ENCODE peak calls at places on chromosomes 7 and 10, in nine cellular contexts. One of them, this sample, is unnamed.

GRCh38 chr7:78140109-78140508 is 341.5 kb downstream of the PHTF2 start:
- DNase-seq in AG09309: no peak
- DNase-seq in cardiac muscle cell: no peak
- DNase-seq in AG20443: no peak
- DNase-seq in kidney glomerular epithelial cell: no peak
- DNase-seq in fibroblast of lung: no peak
- DNase-seq in NAMALWA: no peak
- DNase-seq in stimulated activated CD8-positive, alpha-beta memory T cell treated with anti-CD3 and anti-CD28 coated beads, Interleukin-7, amount 100 ng/mL, for 1 hour: no peak
- DNase-seq in retinal pigment epithelial cell: no peak
- DNase-seq in this sample: no peak

GRCh38 chr7:107920048-107920772 is 29.2 kb downstream of the DLD start:
- DNase-seq in AG09309: no peak
- DNase-seq in cardiac muscle cell: no peak
- DNase-seq in AG20443: no peak
- DNase-seq in kidney glomerular epithelial cell: no peak
- DNase-seq in fibroblast of lung: peak
- DNase-seq in NAMALWA: no peak
- DNase-seq in stimulated activated CD8-positive, alpha-beta memory T cell treated with anti-CD3 and anti-CD28 coated beads, Interleukin-7, amount 100 ng/mL, for 1 hour: no peak
- DNase-seq in retinal pigment epithelial cell: no peak
- DNase-seq in this sample: no peak

GRCh38 chr10:93166116-93166515 is 92.4 kb downstream of the CYP26A1 start:
- DNase-seq in AG09309: no peak
- DNase-seq in cardiac muscle cell: no peak
- DNase-seq in AG20443: no peak
- DNase-seq in kidney glomerular epithelial cell: no peak
- DNase-seq in fibroblast of lung: no peak
- DNase-seq in NAMALWA: peak
- DNase-seq in stimulated activated CD8-positive, alpha-beta memory T cell treated with anti-CD3 and anti-CD28 coated beads, Interleukin-7, amount 100 ng/mL, for 1 hour: no peak
- DNase-seq in retinal pigment epithelial cell: no peak
- DNase-seq in this sample: no peak

GRCh38 chr10:112227331-112227961 is 43.9 kb upstream of the GPAM start:
- DNase-seq in AG09309: peak
- DNase-seq in cardiac muscle cell: no peak
- DNase-seq in AG20443: peak
- DNase-seq in kidney glomerular epithelial cell: no peak
- DNase-seq in fibroblast of lung: peak
- DNase-seq in NAMALWA: no peak
- DNase-seq in stimulated activated CD8-positive, alpha-beta memory T cell treated with anti-CD3 and anti-CD28 coated beads, Interleukin-7, amount 100 ng/mL, for 1 hour: no peak
- DNase-seq in retinal pigment epithelial cell: no peak
- DNase-seq in this sample: peak

GRCh38 chr10:132331259-132331955 is 586 bp upstream of the LRRC27 start:
- DNase-seq in AG09309: no peak
- DNase-seq in cardiac muscle cell: no peak
- DNase-seq in AG20443: no peak
- DNase-seq in kidney glomerular epithelial cell: no peak
- DNase-seq in fibroblast of lung: no peak
- DNase-seq in NAMALWA: no peak
- DNase-seq in stimulated activated CD8-positive, alpha-beta memory T cell treated with anti-CD3 and anti-CD28 coated beads, Interleukin-7, amount 100 ng/mL, for 1 hour: no peak
- DNase-seq in retinal pigment epithelial cell: no peak
- DNase-seq in this sample: no peak

GRCh38 chr7:17392846-17393245 is 94.4 kb downstream of the AHR start:
- DNase-seq in AG09309: peak
- DNase-seq in cardiac muscle cell: no peak
- DNase-seq in AG20443: peak
- DNase-seq in kidney glomerular epithelial cell: no peak
- DNase-seq in fibroblast of lung: peak
- DNase-seq in NAMALWA: no peak
- DNase-seq in stimulated activated CD8-positive, alpha-beta memory T cell treated with anti-CD3 and anti-CD28 coated beads, Interleukin-7, amount 100 ng/mL, for 1 hour: no peak
- DNase-seq in retinal pigment epithelial cell: no peak
- DNase-seq in this sample: no peak

GRCh38 chr10:114729103-114729659 is 71.1 kb upstream of the ABLIM1 start:
- DNase-seq in AG09309: no peak
- DNase-seq in cardiac muscle cell: no peak
- DNase-seq in AG20443: no peak
- DNase-seq in kidney glomerular epithelial cell: no peak
- DNase-seq in fibroblast of lung: no peak
- DNase-seq in NAMALWA: no peak
- DNase-seq in stimulated activated CD8-positive, alpha-beta memory T cell treated with anti-CD3 and anti-CD28 coated beads, Interleukin-7, amount 100 ng/mL, for 1 hour: no peak
- DNase-seq in retinal pigment epithelial cell: no peak
- DNase-seq in this sample: no peak

GRCh38 chr7:122750389-122750788 is 47.7 kb upstream of the RNF148 start:
- DNase-seq in AG09309: no peak
- DNase-seq in cardiac muscle cell: no peak
- DNase-seq in AG20443: no peak
- DNase-seq in kidney glomerular epithelial cell: no peak
- DNase-seq in fibroblast of lung: no peak
- DNase-seq in NAMALWA: no peak
- DNase-seq in stimulated activated CD8-positive, alpha-beta memory T cell treated with anti-CD3 and anti-CD28 coated beads, Interleukin-7, amount 100 ng/mL, for 1 hour: no peak
- DNase-seq in retinal pigment epithelial cell: no peak
- DNase-seq in this sample: no peak

GRCh38 chr10:76695069-76695468 is 942.5 kb downstream of the KCNMA1 start:
- DNase-seq in AG09309: no peak
- DNase-seq in cardiac muscle cell: no peak
- DNase-seq in AG20443: no peak
- DNase-seq in kidney glomerular epithelial cell: no peak
- DNase-seq in fibroblast of lung: no peak
- DNase-seq in NAMALWA: no peak
- DNase-seq in stimulated activated CD8-positive, alpha-beta memory T cell treated with anti-CD3 and anti-CD28 coated beads, Interleukin-7, amount 100 ng/mL, for 1 hour: no peak
- DNase-seq in retinal pigment epithelial cell: no peak
- DNase-seq in this sample: no peak

GRCh38 chr7:154789404-154789803 is 213.5 kb downstream of the PAXIP1 start:
- DNase-seq in AG09309: no peak
- DNase-seq in cardiac muscle cell: peak
- DNase-seq in AG20443: no peak
- DNase-seq in kidney glomerular epithelial cell: no peak
- DNase-seq in fibroblast of lung: no peak
- DNase-seq in NAMALWA: peak
- DNase-seq in stimulated activated CD8-positive, alpha-beta memory T cell treated with anti-CD3 and anti-CD28 coated beads, Interleukin-7, amount 100 ng/mL, for 1 hour: no peak
- DNase-seq in retinal pigment epithelial cell: no peak
- DNase-seq in this sample: peak

GRCh38 chr7:6367701-6368211 is 80.0 kb downstream of the DAGLB start:
- DNase-seq in AG09309: peak
- DNase-seq in cardiac muscle cell: no peak
- DNase-seq in AG20443: peak
- DNase-seq in kidney glomerular epithelial cell: no peak
- DNase-seq in fibroblast of lung: peak
- DNase-seq in NAMALWA: no peak
- DNase-seq in stimulated activated CD8-positive, alpha-beta memory T cell treated with anti-CD3 and anti-CD28 coated beads, Interleukin-7, amount 100 ng/mL, for 1 hour: no peak
- DNase-seq in retinal pigment epithelial cell: no peak
- DNase-seq in this sample: peak

GRCh38 chr7:51350195-51350896 is 33.7 kb upstream of the COBL start:
- DNase-seq in AG09309: no peak
- DNase-seq in cardiac muscle cell: peak
- DNase-seq in AG20443: no peak
- DNase-seq in kidney glomerular epithelial cell: no peak
- DNase-seq in fibroblast of lung: peak
- DNase-seq in NAMALWA: no peak
- DNase-seq in stimulated activated CD8-positive, alpha-beta memory T cell treated with anti-CD3 and anti-CD28 coated beads, Interleukin-7, amount 100 ng/mL, for 1 hour: no peak
- DNase-seq in retinal pigment epithelial cell: no peak
- DNase-seq in this sample: no peak

GRCh38 chr10:78047314-78047891 is 13.7 kb downstream of the RPS24 start:
- DNase-seq in AG09309: peak
- DNase-seq in cardiac muscle cell: peak
- DNase-seq in AG20443: peak
- DNase-seq in kidney glomerular epithelial cell: peak
- DNase-seq in fibroblast of lung: peak
- DNase-seq in NAMALWA: peak
- DNase-seq in stimulated activated CD8-positive, alpha-beta memory T cell treated with anti-CD3 and anti-CD28 coated beads, Interleukin-7, amount 100 ng/mL, for 1 hour: peak
- DNase-seq in retinal pigment epithelial cell: peak
- DNase-seq in this sample: peak

GRCh38 chr7:108210796-108211195 is 80.6 kb upstream of the LAMB4 start:
- DNase-seq in AG09309: no peak
- DNase-seq in cardiac muscle cell: no peak
- DNase-seq in AG20443: no peak
- DNase-seq in kidney glomerular epithelial cell: no peak
- DNase-seq in fibroblast of lung: no peak
- DNase-seq in NAMALWA: no peak
- DNase-seq in stimulated activated CD8-positive, alpha-beta memory T cell treated with anti-CD3 and anti-CD28 coated beads, Interleukin-7, amount 100 ng/mL, for 1 hour: no peak
- DNase-seq in retinal pigment epithelial cell: no peak
- DNase-seq in this sample: no peak

GRCh38 chr7:111363099-111363498 is 199.2 kb downstream of the IMMP2L start:
- DNase-seq in AG09309: no peak
- DNase-seq in cardiac muscle cell: no peak
- DNase-seq in AG20443: peak
- DNase-seq in kidney glomerular epithelial cell: no peak
- DNase-seq in fibroblast of lung: peak
- DNase-seq in NAMALWA: no peak
- DNase-seq in stimulated activated CD8-positive, alpha-beta memory T cell treated with anti-CD3 and anti-CD28 coated beads, Interleukin-7, amount 100 ng/mL, for 1 hour: no peak
- DNase-seq in retinal pigment epithelial cell: no peak
- DNase-seq in this sample: no peak

GRCh38 chr10:35043796-35044344 is 46.3 kb downstream of the CUL2 start:
- DNase-seq in AG09309: no peak
- DNase-seq in cardiac muscle cell: no peak
- DNase-seq in AG20443: no peak
- DNase-seq in kidney glomerular epithelial cell: no peak
- DNase-seq in fibroblast of lung: peak
- DNase-seq in NAMALWA: no peak
- DNase-seq in stimulated activated CD8-positive, alpha-beta memory T cell treated with anti-CD3 and anti-CD28 coated beads, Interleukin-7, amount 100 ng/mL, for 1 hour: no peak
- DNase-seq in retinal pigment epithelial cell: peak
- DNase-seq in this sample: no peak

GRCh38 chr10:118522791-118523498 is 72.5 kb downstream of the PRLHR start:
- DNase-seq in AG09309: no peak
- DNase-seq in cardiac muscle cell: no peak
- DNase-seq in AG20443: peak
- DNase-seq in kidney glomerular epithelial cell: peak
- DNase-seq in fibroblast of lung: no peak
- DNase-seq in NAMALWA: no peak
- DNase-seq in stimulated activated CD8-positive, alpha-beta memory T cell treated with anti-CD3 and anti-CD28 coated beads, Interleukin-7, amount 100 ng/mL, for 1 hour: no peak
- DNase-seq in retinal pigment epithelial cell: no peak
- DNase-seq in this sample: no peak

GRCh38 chr10:91210435-91210834 is 10.0 kb upstream of the PCGF5 start:
- DNase-seq in AG09309: no peak
- DNase-seq in cardiac muscle cell: no peak
- DNase-seq in AG20443: no peak
- DNase-seq in kidney glomerular epithelial cell: no peak
- DNase-seq in fibroblast of lung: no peak
- DNase-seq in NAMALWA: peak
- DNase-seq in stimulated activated CD8-positive, alpha-beta memory T cell treated with anti-CD3 and anti-CD28 coated beads, Interleukin-7, amount 100 ng/mL, for 1 hour: no peak
- DNase-seq in retinal pigment epithelial cell: no peak
- DNase-seq in this sample: no peak

GRCh38 chr10:14466256-14466655 is 135.5 kb upstream of the FRMD4A start:
- DNase-seq in AG09309: no peak
- DNase-seq in cardiac muscle cell: no peak
- DNase-seq in AG20443: peak
- DNase-seq in kidney glomerular epithelial cell: peak
- DNase-seq in fibroblast of lung: peak
- DNase-seq in NAMALWA: no peak
- DNase-seq in stimulated activated CD8-positive, alpha-beta memory T cell treated with anti-CD3 and anti-CD28 coated beads, Interleukin-7, amount 100 ng/mL, for 1 hour: no peak
- DNase-seq in retinal pigment epithelial cell: no peak
- DNase-seq in this sample: no peak

GRCh38 chr10:119630300-119630699 is 20.9 kb upstream of the BAG3 start:
- DNase-seq in AG09309: no peak
- DNase-seq in cardiac muscle cell: no peak
- DNase-seq in AG20443: no peak
- DNase-seq in kidney glomerular epithelial cell: no peak
- DNase-seq in fibroblast of lung: no peak
- DNase-seq in NAMALWA: no peak
- DNase-seq in stimulated activated CD8-positive, alpha-beta memory T cell treated with anti-CD3 and anti-CD28 coated beads, Interleukin-7, amount 100 ng/mL, for 1 hour: no peak
- DNase-seq in retinal pigment epithelial cell: no peak
- DNase-seq in this sample: no peak

GRCh38 chr10:484925-485661 is 204.4 kb downstream of the DIP2C start:
- DNase-seq in AG09309: no peak
- DNase-seq in cardiac muscle cell: no peak
- DNase-seq in AG20443: no peak
- DNase-seq in kidney glomerular epithelial cell: no peak
- DNase-seq in fibroblast of lung: no peak
- DNase-seq in NAMALWA: no peak
- DNase-seq in stimulated activated CD8-positive, alpha-beta memory T cell treated with anti-CD3 and anti-CD28 coated beads, Interleukin-7, amount 100 ng/mL, for 1 hour: no peak
- DNase-seq in retinal pigment epithelial cell: no peak
- DNase-seq in this sample: no peak

GRCh38 chr10:56596257-56596656 is 235.2 kb upstream of the ZWINT start:
- DNase-seq in AG09309: no peak
- DNase-seq in cardiac muscle cell: no peak
- DNase-seq in AG20443: no peak
- DNase-seq in kidney glomerular epithelial cell: no peak
- DNase-seq in fibroblast of lung: no peak
- DNase-seq in NAMALWA: no peak
- DNase-seq in stimulated activated CD8-positive, alpha-beta memory T cell treated with anti-CD3 and anti-CD28 coated beads, Interleukin-7, amount 100 ng/mL, for 1 hour: no peak
- DNase-seq in retinal pigment epithelial cell: no peak
- DNase-seq in this sample: no peak

GRCh38 chr7:135282621-135283295 is 49.1 kb downstream of the STRA8 start:
- DNase-seq in AG09309: no peak
- DNase-seq in cardiac muscle cell: no peak
- DNase-seq in AG20443: peak
- DNase-seq in kidney glomerular epithelial cell: no peak
- DNase-seq in fibroblast of lung: no peak
- DNase-seq in NAMALWA: no peak
- DNase-seq in stimulated activated CD8-positive, alpha-beta memory T cell treated with anti-CD3 and anti-CD28 coated beads, Interleukin-7, amount 100 ng/mL, for 1 hour: no peak
- DNase-seq in retinal pigment epithelial cell: no peak
- DNase-seq in this sample: no peak

GRCh38 chr10:50421026-50421719 is 169.9 kb upstream of the ASAH2 start:
- DNase-seq in AG09309: no peak
- DNase-seq in cardiac muscle cell: peak
- DNase-seq in AG20443: peak
- DNase-seq in kidney glomerular epithelial cell: peak
- DNase-seq in fibroblast of lung: peak
- DNase-seq in NAMALWA: peak
- DNase-seq in stimulated activated CD8-positive, alpha-beta memory T cell treated with anti-CD3 and anti-CD28 coated beads, Interleukin-7, amount 100 ng/mL, for 1 hour: no peak
- DNase-seq in retinal pigment epithelial cell: no peak
- DNase-seq in this sample: peak

GRCh38 chr7:105851064-105851463 is 25.3 kb downstream of the ATXN7L1 start:
- DNase-seq in AG09309: no peak
- DNase-seq in cardiac muscle cell: no peak
- DNase-seq in AG20443: no peak
- DNase-seq in kidney glomerular epithelial cell: no peak
- DNase-seq in fibroblast of lung: no peak
- DNase-seq in NAMALWA: no peak
- DNase-seq in stimulated activated CD8-positive, alpha-beta memory T cell treated with anti-CD3 and anti-CD28 coated beads, Interleukin-7, amount 100 ng/mL, for 1 hour: no peak
- DNase-seq in retinal pigment epithelial cell: no peak
- DNase-seq in this sample: no peak

GRCh38 chr7:45697576-45698136 is 123.5 kb downstream of the ADCY1 start:
- DNase-seq in AG09309: no peak
- DNase-seq in cardiac muscle cell: no peak
- DNase-seq in AG20443: peak
- DNase-seq in kidney glomerular epithelial cell: no peak
- DNase-seq in fibroblast of lung: peak
- DNase-seq in NAMALWA: no peak
- DNase-seq in stimulated activated CD8-positive, alpha-beta memory T cell treated with anti-CD3 and anti-CD28 coated beads, Interleukin-7, amount 100 ng/mL, for 1 hour: no peak
- DNase-seq in retinal pigment epithelial cell: no peak
- DNase-seq in this sample: no peak

GRCh38 chr10:33113111-33113856 is 155.3 kb upstream of the ITGB1 start:
- DNase-seq in AG09309: peak
- DNase-seq in cardiac muscle cell: no peak
- DNase-seq in AG20443: peak
- DNase-seq in kidney glomerular epithelial cell: no peak
- DNase-seq in fibroblast of lung: peak
- DNase-seq in NAMALWA: no peak
- DNase-seq in stimulated activated CD8-positive, alpha-beta memory T cell treated with anti-CD3 and anti-CD28 coated beads, Interleukin-7, amount 100 ng/mL, for 1 hour: no peak
- DNase-seq in retinal pigment epithelial cell: no peak
- DNase-seq in this sample: no peak

GRCh38 chr10:116748041-116748440 is 5.7 kb upstream of the HSPA12A start:
- DNase-seq in AG09309: no peak
- DNase-seq in cardiac muscle cell: no peak
- DNase-seq in AG20443: peak
- DNase-seq in kidney glomerular epithelial cell: peak
- DNase-seq in fibroblast of lung: peak
- DNase-seq in NAMALWA: no peak
- DNase-seq in stimulated activated CD8-positive, alpha-beta memory T cell treated with anti-CD3 and anti-CD28 coated beads, Interleukin-7, amount 100 ng/mL, for 1 hour: no peak
- DNase-seq in retinal pigment epithelial cell: no peak
- DNase-seq in this sample: no peak

GRCh38 chr7:74360008-74360407 is 70.8 kb downstream of the CLIP2 start:
- DNase-seq in AG09309: no peak
- DNase-seq in cardiac muscle cell: no peak
- DNase-seq in AG20443: no peak
- DNase-seq in kidney glomerular epithelial cell: no peak
- DNase-seq in fibroblast of lung: no peak
- DNase-seq in NAMALWA: no peak
- DNase-seq in stimulated activated CD8-positive, alpha-beta memory T cell treated with anti-CD3 and anti-CD28 coated beads, Interleukin-7, amount 100 ng/mL, for 1 hour: no peak
- DNase-seq in retinal pigment epithelial cell: no peak
- DNase-seq in this sample: no peak

GRCh38 chr7:76155938-76156337 is 45.8 kb upstream of the SRRM3 start:
- DNase-seq in AG09309: no peak
- DNase-seq in cardiac muscle cell: no peak
- DNase-seq in AG20443: no peak
- DNase-seq in kidney glomerular epithelial cell: no peak
- DNase-seq in fibroblast of lung: peak
- DNase-seq in NAMALWA: peak
- DNase-seq in stimulated activated CD8-positive, alpha-beta memory T cell treated with anti-CD3 and anti-CD28 coated beads, Interleukin-7, amount 100 ng/mL, for 1 hour: no peak
- DNase-seq in retinal pigment epithelial cell: no peak
- DNase-seq in this sample: peak

GRCh38 chr7:48887500-48887899 is 36.8 kb upstream of the CDC14C start:
- DNase-seq in AG09309: no peak
- DNase-seq in cardiac muscle cell: no peak
- DNase-seq in AG20443: peak
- DNase-seq in kidney glomerular epithelial cell: no peak
- DNase-seq in fibroblast of lung: peak
- DNase-seq in NAMALWA: no peak
- DNase-seq in stimulated activated CD8-positive, alpha-beta memory T cell treated with anti-CD3 and anti-CD28 coated beads, Interleukin-7, amount 100 ng/mL, for 1 hour: no peak
- DNase-seq in retinal pigment epithelial cell: no peak
- DNase-seq in this sample: no peak